ENCODE peak calls at places on chromosomes 12 and 14, in eight cellular contexts. A, D, B, U, X, T, C and O are unnamed samples.
A peak's percentile ranks its signal among the peaks of the same experiment; 100 is the strongest.

GRCh38 chr12:84857809-84858208 is 54.8 kb downstream of the SLC6A15 start:
- DNase-seq in A (no peak), D (no peak), B (no peak), U (no peak), X (no peak), T (no peak), C (no peak), O (no peak)

GRCh38 chr14:68622856-68623255 is 170.0 kb downstream of the ZFP36L1 start:
- DNase-seq in A (no peak), D (no peak), B (no peak), U (no peak), X (no peak), T (no peak), C (no peak), O (no peak)

GRCh38 chr12:6354539-6355393 is 12.9 kb upstream of the TNFRSF1A start:
- DNase-seq in A (no peak), D (no peak), B (no peak), U (no peak), X (no peak), T (no peak), C (no peak), O (no peak)

GRCh38 chr12:117874842-117875434 is 93.9 kb downstream of the KSR2 start:
- DNase-seq in A (peak; percentile 3), D (peak; percentile 65), B (peak; percentile 54), U (peak; percentile 40), X (peak; percentile 76), T (peak; percentile 88), C (peak; percentile 70), O (peak; percentile 90)

GRCh38 chr14:65560340-65561027 is 148.0 kb downstream of the FUT8 start:
- DNase-seq in A (no peak), D (no peak), B (peak; percentile 70), U (no peak), X (no peak), T (no peak), C (no peak), O (no peak)

GRCh38 chr12:89384050-89384749 is 31.9 kb upstream of the DUSP6 start:
- DNase-seq in A (no peak), D (peak; percentile 94), B (peak; percentile 77), U (peak; percentile 59), X (peak; percentile 75), T (no peak), C (no peak), O (no peak)

GRCh38 chr12:18808221-18808620 is 70.3 kb downstream of the CAPZA3 start:
- DNase-seq in A (no peak), D (no peak), B (no peak), U (no peak), X (no peak), T (peak; percentile 55), C (no peak), O (no peak)

GRCh38 chr12:84658877-84659276 is 253.7 kb downstream of the SLC6A15 start:
- DNase-seq in A (no peak), D (no peak), B (no peak), U (no peak), X (no peak), T (no peak), C (no peak), O (no peak)

GRCh38 chr12:77062846-77063461 is 2.4 kb downstream of the E2F7 start:
- DNase-seq in A (no peak), D (peak; percentile 81), B (peak; percentile 89), U (no peak), X (no peak), T (no peak), C (no peak), O (peak; percentile 98)

GRCh38 chr12:57632898-57633825 is at the start of gene B4GALNT1:
- DNase-seq in A (no peak), D (peak; percentile 54), B (peak; percentile 59), U (peak; percentile 67), X (peak; percentile 75), T (peak; percentile 84), C (peak; percentile 84), O (peak; percentile 90)

GRCh38 chr14:80605536-80605935 is 336.0 kb downstream of the CEP128 start:
- DNase-seq in A (no peak), D (peak; percentile 38), B (peak; percentile 22), U (no peak), X (no peak), T (no peak), C (no peak), O (no peak)

GRCh38 chr14:68733086-68733621 is 59.7 kb downstream of the ZFP36L1 start:
- DNase-seq in A (no peak), D (no peak), B (no peak), U (no peak), X (no peak), T (no peak), C (no peak), O (no peak)

GRCh38 chr12:3752741-3753486 is at the start of gene CRACR2A:
- DNase-seq in A (peak; percentile 70), D (peak; percentile 79), B (no peak), U (peak; percentile 35), X (peak; percentile 80), T (no peak), C (peak; percentile 94), O (peak; percentile 100)

GRCh38 chr12:124804011-124804621 is 59.5 kb downstream of the SCARB1 start:
- DNase-seq in A (no peak), D (peak; percentile 44), B (no peak), U (no peak), X (peak; percentile 77), T (no peak), C (no peak), O (no peak)